ENCODE peak calls at places on chromosomes 13 and 19, in four cellular contexts. One of them, this sample, is unnamed.

GRCh38 chr13:19597523-19597922 is 35.9 kb upstream of the MPHOSPH8 start:
- DNase-seq in HCT116: no peak
- DNase-seq in NCI-H526 treated with DMSO at 0.1 percent for 48 hours: no peak
- DNase-seq in WTC11: no peak
- DNase-seq in this sample: no peak

GRCh38 chr13:97695684-97696083 is 257.8 kb upstream of the IPO5 start:
- DNase-seq in HCT116: no peak
- DNase-seq in NCI-H526 treated with DMSO at 0.1 percent for 48 hours: no peak
- DNase-seq in WTC11: no peak
- DNase-seq in this sample: no peak

GRCh38 chr19:52935434-52935833 is 12.2 kb upstream of the ZNF888 start:
- DNase-seq in HCT116: no peak
- DNase-seq in NCI-H526 treated with DMSO at 0.1 percent for 48 hours: no peak
- DNase-seq in WTC11: no peak
- DNase-seq in this sample: no peak

GRCh38 chr13:50766043-50766442 is 77.4 kb downstream of the DLEU7 start:
- DNase-seq in HCT116: no peak
- DNase-seq in NCI-H526 treated with DMSO at 0.1 percent for 48 hours: no peak
- DNase-seq in WTC11: no peak
- DNase-seq in this sample: no peak

GRCh38 chr19:4115050-4115817 is 8.7 kb downstream of the MAP2K2 start:
- DNase-seq in HCT116: no peak
- DNase-seq in NCI-H526 treated with DMSO at 0.1 percent for 48 hours: no peak
- DNase-seq in WTC11: no peak
- DNase-seq in this sample: no peak

GRCh38 chr13:35810286-35810685 is 320.9 kb downstream of the DCLK1 start:
- DNase-seq in HCT116: no peak
- DNase-seq in NCI-H526 treated with DMSO at 0.1 percent for 48 hours: no peak
- DNase-seq in WTC11: no peak
- DNase-seq in this sample: no peak

GRCh38 chr13:49084961-49085360 is 109.2 kb downstream of the FNDC3A start:
- DNase-seq in HCT116: no peak
- DNase-seq in NCI-H526 treated with DMSO at 0.1 percent for 48 hours: no peak
- DNase-seq in WTC11: no peak
- DNase-seq in this sample: no peak

GRCh38 chr19:36081894-36082293 is 27.2 kb downstream of the WDR62 start:
- DNase-seq in HCT116: no peak
- DNase-seq in NCI-H526 treated with DMSO at 0.1 percent for 48 hours: no peak
- DNase-seq in WTC11: no peak
- DNase-seq in this sample: no peak

GRCh38 chr13:30978981-30979956 is 46.8 kb downstream of the TEX26 start:
- DNase-seq in HCT116: peak; percentile 38
- DNase-seq in NCI-H526 treated with DMSO at 0.1 percent for 48 hours: peak; percentile 74
- DNase-seq in WTC11: peak; percentile 92
- DNase-seq in this sample: peak; percentile 80

GRCh38 chr13:105587786-105588185 is 947.7 kb downstream of the EFNB2 start:
- DNase-seq in HCT116: peak; percentile 66
- DNase-seq in NCI-H526 treated with DMSO at 0.1 percent for 48 hours: no peak
- DNase-seq in WTC11: no peak
- DNase-seq in this sample: no peak

GRCh38 chr19:30063184-30064020 is 121.4 kb downstream of the URI1 start:
- DNase-seq in HCT116: no peak
- DNase-seq in NCI-H526 treated with DMSO at 0.1 percent for 48 hours: no peak
- DNase-seq in WTC11: no peak
- DNase-seq in this sample: no peak

This sample was measured in endothelial cell.